ENCODE peak calls at places on chromosomes 5 and 9, in nine cellular contexts. P is neuronal stem cell; A is CD4-positive, CD25-positive, alpha-beta regulatory T cell; Q is tibial nerve; V is colonic mucosa; B is dorsolateral prefrontal cortex; K is CD4-positive, alpha-beta memory T cell; O is mammary epithelial cell; J is endothelial cell of umbilical vein. R is an unnamed sample. For H3K27me3, the result is how much of the 10 kb centered on the place peaks cover.

GRCh38 chr5:140827704-140828401 is at the start of gene PCDHA6:
- DNase-seq in P (no peak), A (no peak), Q (no peak), V (no peak), B (no peak), K (no peak), O (no peak), J (peak), R (no peak)

GRCh38 chr9:95333426-95333825 is 15.9 kb upstream of the FANCC start:
- DNase-seq in P (no peak), A (no peak), Q (no peak), V (no peak), B (no peak), K (no peak), O (no peak), J (no peak), R (no peak)

GRCh38 chr5:135340568-135340967 is 58.5 kb downstream of the MACROH2A1 start:
- DNase-seq in P (no peak), A (no peak), Q (no peak), V (no peak), B (no peak), K (no peak), O (no peak), J (no peak), R (peak)

GRCh38 chr5:39352931-39353330 is 11.4 kb downstream of the C9 start:
- DNase-seq in P (no peak), A (no peak), Q (no peak), V (no peak), B (no peak), K (no peak), O (no peak), J (no peak), R (no peak)

GRCh38 chr5:43772601-43773031 is 169.6 kb downstream of the NNT start:
- DNase-seq in P (no peak), A (no peak), Q (no peak), V (no peak), B (no peak), K (no peak), O (peak), J (peak), R (no peak)

GRCh38 chr5:179427032-179427675 is 81.9 kb upstream of the ADAMTS2 start:
- DNase-seq in P (no peak), A (no peak), Q (no peak), V (no peak), B (no peak), K (no peak), O (no peak), J (no peak), R (no peak)

GRCh38 chr5:170211575-170212334 is 21.0 kb upstream of the C5orf58 start:
- DNase-seq in P (no peak), A (no peak), Q (no peak), V (no peak), B (no peak), K (no peak), O (peak), J (no peak), R (no peak)

GRCh38 chr9:120869726-120870125 is 7.3 kb downstream of the PHF19 start:
- DNase-seq in P (no peak), A (no peak), Q (no peak), V (no peak), B (no peak), K (no peak), O (no peak), J (no peak), R (no peak)

GRCh38 chr5:135031813-135032612 is 2.0 kb downstream of the PITX1 start:
- DNase-seq in P (no peak), A (no peak), Q (no peak), V (no peak), B (no peak), K (no peak), O (no peak), J (no peak), R (no peak)

GRCh38 chr5:35990941-35991592 is at the start of gene UGT3A1:
- DNase-seq in P (peak), A (no peak), Q (no peak), V (no peak), B (no peak), K (no peak), O (no peak), J (no peak), R (no peak)

GRCh38 chr9:91522496-91522895 is 98.9 kb upstream of the NFIL3 start:
- DNase-seq in P (no peak), A (no peak), Q (no peak), V (no peak), B (no peak), K (no peak), O (no peak), J (no peak), R (no peak)

GRCh38 chr9:95025213-95026170 is 292.0 kb downstream of the FANCC start:
- DNase-seq in P (no peak), A (no peak), Q (peak), V (peak), B (no peak), K (no peak), O (peak), J (peak), R (no peak)

GRCh38 chr9:91532325-91532724 is 108.7 kb upstream of the NFIL3 start:
- DNase-seq in P (no peak), A (no peak), Q (no peak), V (no peak), B (no peak), K (no peak), O (peak), J (no peak), R (no peak)

GRCh38 chr9:137317021-137317978 is 15.2 kb upstream of the NRARP start:
- DNase-seq in P (no peak), A (no peak), Q (no peak), V (no peak), B (no peak), K (no peak), O (no peak), J (no peak), R (no peak)

GRCh38 chr9:70563437-70564204 is 149.2 kb upstream of the KLF9 start:
- DNase-seq in P (no peak), A (peak), Q (no peak), V (no peak), B (no peak), K (peak), O (peak), J (no peak), R (peak)

GRCh38 chr5:163079618-163080017 is 357.8 kb upstream of the CCNG1 start:
- DNase-seq in P (no peak), A (no peak), Q (no peak), V (no peak), B (no peak), K (no peak), O (no peak), J (no peak), R (no peak)

GRCh38 chr9:112487799-112488345 is 1.2 kb downstream of the KIAA1958 start:
- DNase-seq in P (no peak), A (no peak), Q (no peak), V (peak), B (no peak), K (no peak), O (peak), J (no peak), R (no peak)

GRCh38 chr9:126155756-126156664 is 170.6 kb upstream of the MVB12B start:
- DNase-seq in P (no peak), A (no peak), Q (no peak), V (no peak), B (no peak), K (no peak), O (no peak), J (no peak), R (no peak)

GRCh38 chr9:114512337-114512874 is 7.1 kb upstream of the WHRN start:
- DNase-seq in P (no peak), A (no peak), Q (no peak), V (peak), B (no peak), K (no peak), O (peak), J (no peak), R (peak)

GRCh38 chr5:56422060-56422762 is 189.1 kb upstream of the ANKRD55 start:
- DNase-seq in P (no peak), A (no peak), Q (no peak), V (peak), B (no peak), K (no peak), O (peak), J (no peak), R (no peak)

GRCh38 chr5:170109059-170110031 is 3.6 kb downstream of the FOXI1 start:
- DNase-seq in P (no peak), A (no peak), Q (no peak), V (no peak), B (no peak), K (no peak), O (no peak), J (no peak), R (no peak)

GRCh38 chr5:161098516-161098915 is 246.5 kb upstream of the ATP10B start:
- DNase-seq in P (no peak), A (no peak), Q (no peak), V (no peak), B (no peak), K (no peak), O (no peak), J (no peak), R (no peak)

GRCh38 chr9:126859111-126859510 is 1.3 kb upstream of the ZBTB34 start:
- DNase-seq in P (no peak), A (no peak), Q (no peak), V (no peak), B (no peak), K (no peak), O (no peak), J (no peak), R (no peak)

GRCh38 chr5:55226934-55227737 is at the start of gene MCIDAS:
- DNase-seq in P (peak), A (no peak), Q (no peak), V (peak), B (no peak), K (peak), O (peak), J (peak), R (peak)

GRCh38 chr5:56845277-56845676 is 29.9 kb downstream of the MAP3K1 start:
- DNase-seq in P (no peak), A (no peak), Q (no peak), V (no peak), B (no peak), K (no peak), O (no peak), J (no peak), R (no peak)

GRCh38 chr9:91795500-91796241 is 154.4 kb downstream of the ROR2 start:
- DNase-seq in P (no peak), A (no peak), Q (no peak), V (no peak), B (no peak), K (no peak), O (peak), J (no peak), R (no peak)

GRCh38 chr9:116275418-116276295 is 122.1 kb downstream of the PAPPA start:
- DNase-seq in P (no peak), A (no peak), Q (no peak), V (no peak), B (no peak), K (no peak), O (no peak), J (peak), R (no peak)

GRCh38 chr9:116278326-116278725 is 124.7 kb downstream of the PAPPA start:
- DNase-seq in P (no peak), A (no peak), Q (no peak), V (no peak), B (no peak), K (no peak), O (no peak), J (peak), R (no peak)

GRCh38 chr9:116279230-116279629 is 125.6 kb downstream of the PAPPA start:
- DNase-seq in P (peak), A (no peak), Q (no peak), V (no peak), B (no peak), K (no peak), O (no peak), J (peak), R (no peak)

GRCh38 chr9:116274293-116274692 is 120.7 kb downstream of the PAPPA start:
- DNase-seq in P (no peak), A (no peak), Q (no peak), V (no peak), B (no peak), K (no peak), O (no peak), J (no peak), R (no peak)

DNA sequence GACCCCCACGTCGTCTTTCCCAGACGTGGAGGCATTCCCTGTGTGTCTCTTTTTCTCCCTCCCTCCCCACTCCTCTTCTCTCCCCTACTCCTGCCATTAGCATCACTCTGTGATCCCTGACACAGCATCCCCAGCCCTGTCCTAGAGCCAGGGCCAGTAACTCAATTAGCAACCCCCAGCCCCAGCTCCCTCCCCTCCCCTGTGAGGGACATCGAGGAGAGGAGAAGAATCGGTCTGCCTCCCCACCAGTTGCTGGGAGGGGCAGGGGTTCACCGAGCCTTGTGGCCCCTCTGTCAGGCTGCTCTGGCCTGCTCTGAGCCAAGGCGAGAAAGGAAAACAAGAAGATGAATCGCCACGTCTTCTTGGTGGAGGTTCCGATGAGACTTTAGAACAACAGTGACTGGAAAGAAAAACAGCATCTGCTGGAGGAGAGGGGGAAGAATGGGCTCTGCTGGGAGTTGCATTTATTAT is 123.1 kb downstream of the PAPPA start:
- DNase-seq in P (no peak), A (no peak), Q (no peak), V (no peak), B (no peak), K (no peak), O (no peak), J (no peak), R (no peak)
- H3K27me3 ChIP-seq in P (under half), A (under half), Q (under half), V (under half), B (under half), K (under half), O (under half), J (under half), R (under half)

GRCh38 chr5:176793343-176793699 is 17.0 kb upstream of the UNC5A start:
- DNase-seq in P (no peak), A (no peak), Q (no peak), V (no peak), B (peak), K (no peak), O (peak), J (no peak), R (no peak)

GRCh38 chr5:176792584-176793342 is 17.6 kb upstream of the UNC5A start:
- DNase-seq in P (no peak), A (no peak), Q (no peak), V (no peak), B (peak), K (no peak), O (no peak), J (no peak), R (no peak)

GRCh38 chr5:176793736-176794135 is 16.6 kb upstream of the UNC5A start:
- DNase-seq in P (no peak), A (no peak), Q (no peak), V (no peak), B (no peak), K (no peak), O (no peak), J (no peak), R (no peak)

GRCh38 chr5:176796411-176796810 is 13.9 kb upstream of the UNC5A start:
- DNase-seq in P (no peak), A (no peak), Q (no peak), V (no peak), B (no peak), K (no peak), O (no peak), J (no peak), R (no peak)

GRCh38 chr5:176794509-176794908 is 15.8 kb upstream of the UNC5A start:
- DNase-seq in P (no peak), A (no peak), Q (no peak), V (no peak), B (no peak), K (no peak), O (no peak), J (no peak), R (no peak)
- H3K27me3 ChIP-seq in P (under half), A (under half), Q (under half), V (under half), B (under half), K (under half), O (under half), J (under half), R (under half)

DNA sequence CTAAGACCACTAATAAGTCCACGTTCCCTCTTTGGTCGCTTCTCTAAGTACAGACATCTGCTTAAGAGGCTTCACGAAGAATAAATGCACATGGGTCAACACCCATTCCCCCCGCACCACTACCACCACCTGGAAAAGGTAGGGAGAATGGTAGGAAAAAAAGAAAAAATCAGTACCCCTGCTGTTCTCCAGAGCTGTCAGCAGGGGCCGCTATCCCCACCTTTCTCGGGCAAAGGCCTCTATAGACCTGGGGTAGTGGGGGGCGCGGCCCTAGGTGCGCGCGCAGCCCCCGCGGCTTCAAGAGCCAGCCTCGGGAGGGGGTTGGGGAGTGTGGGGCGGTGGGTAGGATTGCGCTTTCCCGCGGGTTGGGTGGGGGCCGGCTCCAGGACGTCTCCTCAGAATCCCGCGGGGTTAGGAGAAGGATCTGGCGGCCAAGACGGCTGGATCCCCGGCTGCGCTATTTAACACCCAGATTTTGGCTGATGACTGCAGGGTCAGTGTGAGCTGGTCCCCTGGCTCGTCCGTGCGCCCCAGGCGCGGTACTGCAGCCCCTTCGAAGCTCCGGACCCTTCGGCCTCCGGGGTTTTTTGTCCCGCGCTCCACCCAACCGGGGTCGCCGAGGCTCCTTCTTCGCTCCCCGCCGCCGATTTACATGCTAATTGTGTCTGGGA is 1.6 kb upstream of the SEMA6A start:
- DNase-seq in P (peak), A (no peak), Q (no peak), V (peak), B (peak), K (peak), O (peak), J (peak), R (peak)
- H3K27me3 ChIP-seq in P (under half), A (under half), Q (under half), V (under half), B (under half), K (under half), O (under half), J (half or more), R (under half)

GRCh38 chr9:116868212-116868611 is 181.1 kb downstream of the TRIM32 start:
- DNase-seq in P (no peak), A (no peak), Q (no peak), V (peak), B (no peak), K (no peak), O (no peak), J (no peak), R (no peak)

GRCh38 chr9:116873441-116873840 is 186.3 kb downstream of the TRIM32 start:
- DNase-seq in P (no peak), A (no peak), Q (no peak), V (no peak), B (no peak), K (no peak), O (no peak), J (no peak), R (no peak)

GRCh38 chr9:116873937-116874900 is 187.1 kb downstream of the TRIM32 start:
- DNase-seq in P (no peak), A (no peak), Q (no peak), V (peak), B (no peak), K (no peak), O (no peak), J (no peak), R (no peak)

GRCh38 chr9:116875576-116875975 is 188.5 kb downstream of the TRIM32 start:
- DNase-seq in P (no peak), A (no peak), Q (no peak), V (no peak), B (no peak), K (no peak), O (no peak), J (no peak), R (no peak)

GRCh38 chr9:116870566-116870965 is 183.5 kb downstream of the TRIM32 start:
- DNase-seq in P (no peak), A (no peak), Q (no peak), V (no peak), B (no peak), K (no peak), O (peak), J (no peak), R (peak)
- H3K27me3 ChIP-seq in P (under half), A (under half), Q (under half), V (under half), B (under half), K (under half), O (under half), J (under half), R (under half)

GRCh38 chr5:171250738-171251137 is 58.3 kb upstream of the TLX3 start:
- DNase-seq in P (no peak), A (no peak), Q (no peak), V (no peak), B (no peak), K (no peak), O (no peak), J (no peak), R (no peak)

GRCh38 chr5:171252674-171253073 is 56.4 kb upstream of the TLX3 start:
- DNase-seq in P (no peak), A (no peak), Q (no peak), V (no peak), B (no peak), K (no peak), O (no peak), J (no peak), R (no peak)

GRCh38 chr5:171249460-171249859 is 59.6 kb upstream of the TLX3 start:
- DNase-seq in P (no peak), A (no peak), Q (no peak), V (no peak), B (no peak), K (no peak), O (no peak), J (no peak), R (no peak)

GRCh38 chr5:171251519-171251918 is 57.5 kb upstream of the TLX3 start:
- DNase-seq in P (no peak), A (no peak), Q (no peak), V (no peak), B (no peak), K (no peak), O (no peak), J (no peak), R (no peak)
- H3K27me3 ChIP-seq in P (under half), A (under half), Q (under half), V (under half), B (under half), K (under half), O (under half), J (under half), R (under half)

GRCh38 chr5:1907616-1908015 is 24.9 kb upstream of the IRX4 start:
- DNase-seq in P (no peak), A (no peak), Q (no peak), V (no peak), B (no peak), K (no peak), O (no peak), J (no peak), R (no peak)
- H3K27me3 ChIP-seq in P (under half), A (under half), Q (under half), V (under half), B (under half), K (under half), O (under half), J (under half), R (under half)

GRCh38 chr5:37714756-37715155 is 125.1 kb downstream of the GDNF start:
- DNase-seq in P (no peak), A (no peak), Q (no peak), V (no peak), B (no peak), K (no peak), O (no peak), J (no peak), R (no peak)

GRCh38 chr5:37717276-37717612 is 122.6 kb downstream of the GDNF start:
- DNase-seq in P (no peak), A (no peak), Q (no peak), V (no peak), B (no peak), K (no peak), O (no peak), J (no peak), R (no peak)

GRCh38 chr5:37715361-37715760 is 124.5 kb downstream of the GDNF start:
- DNase-seq in P (no peak), A (no peak), Q (no peak), V (no peak), B (no peak), K (no peak), O (no peak), J (peak), R (no peak)

GRCh38 chr5:37716405-37716804 is 123.4 kb downstream of the GDNF start:
- DNase-seq in P (no peak), A (no peak), Q (no peak), V (no peak), B (no peak), K (no peak), O (no peak), J (no peak), R (no peak)

DNA sequence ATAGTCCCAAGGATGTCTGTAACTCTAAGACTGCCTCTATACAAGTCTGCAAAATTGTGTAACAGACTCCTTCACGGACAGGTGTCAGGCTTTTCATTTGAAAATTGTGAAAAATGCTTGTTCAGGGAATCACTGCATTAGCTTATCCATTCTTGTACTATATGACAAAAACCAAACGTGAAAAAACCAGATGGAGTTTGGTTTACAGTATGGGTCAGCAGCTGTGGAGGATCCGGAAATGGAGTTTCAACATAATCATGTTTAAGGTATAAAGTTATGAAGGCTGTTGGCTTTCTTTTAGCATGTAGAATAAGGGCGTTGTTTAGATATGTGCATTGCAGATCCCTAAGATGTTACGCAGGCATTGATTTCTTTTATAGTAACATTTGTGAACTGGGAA is 123.9 kb downstream of the GDNF start:
- DNase-seq in P (no peak), A (no peak), Q (no peak), V (no peak), B (no peak), K (no peak), O (no peak), J (no peak), R (no peak)
- H3K27me3 ChIP-seq in P (under half), A (under half), Q (under half), V (under half), B (under half), K (under half), O (under half), J (under half), R (under half)